ENCODE peak calls at places on chromosomes 6 and 20, in four cellular contexts. One of them, this sample, is unnamed.

GRCh38 chr6:128139519-128139918 is 238.7 kb upstream of the THEMIS start:
- DNase-seq in adrenal gland: peak; percentile 10
- DNase-seq in IMR-90: peak; percentile 63
- DNase-seq in GM12892: no peak
- DNase-seq in this sample: no peak

GRCh38 chr20:6673071-6673470 is 94.4 kb upstream of the BMP2 start:
- DNase-seq in adrenal gland: no peak
- DNase-seq in IMR-90: no peak
- DNase-seq in GM12892: no peak
- DNase-seq in this sample: no peak

GRCh38 chr6:150672792-150673191 is 73.1 kb downstream of the PLEKHG1 start:
- DNase-seq in adrenal gland: no peak
- DNase-seq in IMR-90: no peak
- DNase-seq in GM12892: no peak
- DNase-seq in this sample: no peak

GRCh38 chr6:41352396-41352795 is 17.0 kb downstream of the NCR2 start:
- DNase-seq in adrenal gland: no peak
- DNase-seq in IMR-90: no peak
- DNase-seq in GM12892: no peak
- DNase-seq in this sample: no peak

GRCh38 chr6:144931172-144932035 is 646.3 kb downstream of the UTRN start:
- DNase-seq in adrenal gland: peak; percentile 47
- DNase-seq in IMR-90: peak; percentile 36
- DNase-seq in GM12892: no peak
- DNase-seq in this sample: peak; percentile 16

GRCh38 chr6:147699637-147700036 is 191.1 kb downstream of the SAMD5 start:
- DNase-seq in adrenal gland: no peak
- DNase-seq in IMR-90: peak; percentile 91
- DNase-seq in GM12892: no peak
- DNase-seq in this sample: no peak

GRCh38 chr20:54475334-54476287 is at the start of gene DOK5:
- DNase-seq in adrenal gland: no peak
- DNase-seq in IMR-90: peak; percentile 12
- DNase-seq in GM12892: no peak
- DNase-seq in this sample: no peak

GRCh38 chr6:157047951-157048350 is 270.8 kb downstream of the ARID1B start:
- DNase-seq in adrenal gland: no peak
- DNase-seq in IMR-90: peak; percentile 33
- DNase-seq in GM12892: no peak
- DNase-seq in this sample: peak; percentile 44

GRCh38 chr6:20159781-20160540 is 52.3 kb downstream of the MBOAT1 start:
- DNase-seq in adrenal gland: no peak
- DNase-seq in IMR-90: peak; percentile 6
- DNase-seq in GM12892: no peak
- DNase-seq in this sample: no peak

GRCh38 chr6:72826744-72827438 is 205.0 kb downstream of the KCNQ5 start:
- DNase-seq in adrenal gland: no peak
- DNase-seq in IMR-90: peak; percentile 59
- DNase-seq in GM12892: no peak
- DNase-seq in this sample: no peak

GRCh38 chr20:3898639-3899038 is 9.5 kb downstream of the PANK2 start:
- DNase-seq in adrenal gland: no peak
- DNase-seq in IMR-90: no peak
- DNase-seq in GM12892: no peak
- DNase-seq in this sample: no peak

GRCh38 chr6:13026100-13026499 is 302.2 kb downstream of the TBC1D7 start:
- DNase-seq in adrenal gland: no peak
- DNase-seq in IMR-90: no peak
- DNase-seq in GM12892: no peak
- DNase-seq in this sample: no peak

GRCh38 chr20:22320245-22320915 is 264.0 kb downstream of the FOXA2 start:
- DNase-seq in adrenal gland: no peak
- DNase-seq in IMR-90: no peak
- DNase-seq in GM12892: no peak
- DNase-seq in this sample: no peak

GRCh38 chr6:17741507-17741906 is 34.8 kb upstream of the NUP153 start:
- DNase-seq in adrenal gland: no peak
- DNase-seq in IMR-90: no peak
- DNase-seq in GM12892: no peak
- DNase-seq in this sample: no peak

GRCh38 chr20:53195882-53196610 is 223.9 kb downstream of the TSHZ2 start:
- DNase-seq in adrenal gland: no peak
- DNase-seq in IMR-90: no peak
- DNase-seq in GM12892: no peak
- DNase-seq in this sample: no peak

GRCh38 chr20:48236485-48237055 is 451.3 kb upstream of the SULF2 start:
- DNase-seq in adrenal gland: no peak
- DNase-seq in IMR-90: no peak
- DNase-seq in GM12892: no peak
- DNase-seq in this sample: no peak

GRCh38 chr6:99522531-99522930 is 7.3 kb upstream of the USP45 start:
- DNase-seq in adrenal gland: peak; percentile 29
- DNase-seq in IMR-90: peak; percentile 71
- DNase-seq in GM12892: no peak
- DNase-seq in this sample: no peak

GRCh38 chr20:46151936-46152335 is 33.8 kb downstream of the CD40 start:
- DNase-seq in adrenal gland: no peak
- DNase-seq in IMR-90: no peak
- DNase-seq in GM12892: peak; percentile 58
- DNase-seq in this sample: peak; percentile 14

GRCh38 chr20:1184638-1185315 is at the start of gene TMEM74B:
- DNase-seq in adrenal gland: no peak
- DNase-seq in IMR-90: no peak
- DNase-seq in GM12892: no peak
- DNase-seq in this sample: peak; percentile 49

DNA sequence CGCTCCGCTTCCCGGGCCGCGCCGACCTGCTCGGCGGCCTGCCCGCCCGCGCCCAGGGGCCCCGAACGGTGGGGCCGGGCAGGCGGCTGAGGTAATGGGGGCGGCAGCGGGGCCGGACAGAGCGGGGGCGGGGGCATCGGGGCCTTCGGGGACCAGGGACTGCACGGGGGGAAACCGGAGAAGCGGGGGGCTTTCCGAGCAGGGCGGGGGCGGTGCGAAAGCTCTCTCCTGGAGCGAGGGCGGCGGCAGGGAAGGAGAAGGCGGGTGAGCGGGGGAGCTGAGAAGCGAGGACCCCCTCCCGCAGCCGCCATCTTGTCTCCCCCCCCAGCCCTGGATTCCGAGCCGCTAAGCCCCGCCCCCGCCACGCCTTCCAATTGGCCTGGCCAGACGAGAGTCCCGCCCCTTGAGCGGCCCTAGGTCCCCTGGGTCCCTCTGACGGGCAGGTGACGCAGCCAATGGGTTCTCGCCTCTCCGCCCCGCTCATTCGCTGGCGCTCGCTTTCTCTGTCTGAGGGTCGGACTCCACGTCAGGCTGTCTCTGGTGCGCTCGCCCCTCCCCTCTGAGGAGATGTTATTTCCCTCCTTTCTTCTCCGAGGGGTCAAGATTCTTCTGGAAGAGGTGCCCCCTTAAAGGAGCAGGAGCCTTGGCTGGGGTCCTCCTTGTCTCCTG is 470 bp downstream of the BRPF3 start:
- DNase-seq in adrenal gland: peak; percentile 100
- DNase-seq in IMR-90: peak; percentile 96
- DNase-seq in GM12892: peak; percentile 99
- DNase-seq in this sample: peak; percentile 100
- TF ChIP-seq POLR2A in adrenal gland: peak; percentile 59
- TF ChIP-seq POLR2A in IMR-90: peak; percentile 57
- TF ChIP-seq POLR2A in GM12892: peak; percentile 55
- TF ChIP-seq POLR2A in this sample: peak; percentile 60

GRCh38 chr6:43013020-43013842 is 515 bp downstream of the MEA1 start:
- DNase-seq in adrenal gland: no peak
- DNase-seq in IMR-90: peak; percentile 21
- DNase-seq in GM12892: no peak
- DNase-seq in this sample: peak; percentile 88

GRCh38 chr6:43016166-43016915 is 2.3 kb downstream of the KLHDC3 start:
- DNase-seq in adrenal gland: no peak
- DNase-seq in IMR-90: no peak
- DNase-seq in GM12892: no peak
- DNase-seq in this sample: peak; percentile 19

GRCh38 chr6:43013843-43014433 is at the start of the genes KLHDC3 and MEA1:
- DNase-seq in adrenal gland: peak; percentile 100
- DNase-seq in IMR-90: peak; percentile 100
- DNase-seq in GM12892: peak; percentile 96
- DNase-seq in this sample: peak; percentile 100

GRCh38 chr6:43012364-43012763 is 1.4 kb downstream of the MEA1 start:
- DNase-seq in adrenal gland: no peak
- DNase-seq in IMR-90: no peak
- DNase-seq in GM12892: no peak
- DNase-seq in this sample: no peak

GRCh38 chr6:43014434-43014909 is 423 bp downstream of the KLHDC3 start:
- DNase-seq in adrenal gland: no peak
- DNase-seq in IMR-90: peak; percentile 45
- DNase-seq in GM12892: no peak
- DNase-seq in this sample: peak; percentile 46
- TF ChIP-seq POLR2A in adrenal gland: no peak
- TF ChIP-seq POLR2A in IMR-90: no peak
- TF ChIP-seq POLR2A in GM12892: no peak
- TF ChIP-seq POLR2A in this sample: no peak

DNA sequence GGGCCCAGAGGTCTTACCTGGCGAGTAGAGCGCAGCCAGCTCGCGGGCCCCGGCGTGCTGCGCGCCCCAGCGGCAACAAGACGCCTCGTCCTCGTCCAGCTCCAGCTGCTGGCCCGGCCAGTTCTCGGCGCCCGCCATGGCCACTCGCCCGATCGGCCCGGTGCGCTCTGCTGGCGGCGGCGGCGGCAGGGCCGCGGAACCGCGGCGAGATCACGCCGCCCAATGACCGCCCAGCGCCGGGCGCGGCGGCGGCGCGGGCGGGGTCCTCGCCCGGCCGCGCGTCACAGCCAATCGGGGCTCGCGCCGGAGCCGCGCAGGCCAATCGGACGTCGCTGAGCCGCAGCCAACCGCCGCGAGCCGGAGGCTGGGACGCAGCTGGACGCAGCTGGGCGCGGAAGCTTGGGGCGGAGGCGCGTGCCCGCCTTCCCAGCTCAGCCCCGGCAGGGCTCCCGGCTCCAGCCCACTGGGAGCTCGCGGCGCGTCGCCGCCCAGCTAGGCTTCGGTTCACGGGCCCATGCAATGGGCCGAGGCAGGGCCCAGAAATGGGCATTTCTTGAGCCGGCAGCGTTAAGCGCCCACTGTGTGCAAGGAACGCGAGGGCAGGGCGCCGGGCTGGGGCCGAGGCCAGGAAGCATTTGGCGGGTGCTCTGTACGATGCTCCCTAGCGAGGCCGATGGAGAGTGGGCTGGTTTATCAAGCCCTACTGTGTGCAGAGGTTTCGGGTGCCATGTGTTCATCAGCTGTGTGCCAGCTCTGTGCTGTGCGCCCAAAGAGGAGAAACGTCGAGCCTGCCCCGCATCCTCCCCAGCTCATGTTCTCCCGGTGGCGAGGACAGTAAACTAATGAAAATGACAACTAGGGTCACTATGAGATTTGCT is at the start of gene PEDS1:
- DNase-seq in adrenal gland: peak; percentile 92
- DNase-seq in IMR-90: peak; percentile 90
- DNase-seq in GM12892: peak; percentile 99
- DNase-seq in this sample: peak; percentile 95
- TF ChIP-seq POLR2A in adrenal gland: peak; percentile 95
- TF ChIP-seq POLR2A in IMR-90: peak; percentile 93
- TF ChIP-seq POLR2A in GM12892: peak; percentile 88
- TF ChIP-seq POLR2A in this sample: peak; percentile 95

DNA sequence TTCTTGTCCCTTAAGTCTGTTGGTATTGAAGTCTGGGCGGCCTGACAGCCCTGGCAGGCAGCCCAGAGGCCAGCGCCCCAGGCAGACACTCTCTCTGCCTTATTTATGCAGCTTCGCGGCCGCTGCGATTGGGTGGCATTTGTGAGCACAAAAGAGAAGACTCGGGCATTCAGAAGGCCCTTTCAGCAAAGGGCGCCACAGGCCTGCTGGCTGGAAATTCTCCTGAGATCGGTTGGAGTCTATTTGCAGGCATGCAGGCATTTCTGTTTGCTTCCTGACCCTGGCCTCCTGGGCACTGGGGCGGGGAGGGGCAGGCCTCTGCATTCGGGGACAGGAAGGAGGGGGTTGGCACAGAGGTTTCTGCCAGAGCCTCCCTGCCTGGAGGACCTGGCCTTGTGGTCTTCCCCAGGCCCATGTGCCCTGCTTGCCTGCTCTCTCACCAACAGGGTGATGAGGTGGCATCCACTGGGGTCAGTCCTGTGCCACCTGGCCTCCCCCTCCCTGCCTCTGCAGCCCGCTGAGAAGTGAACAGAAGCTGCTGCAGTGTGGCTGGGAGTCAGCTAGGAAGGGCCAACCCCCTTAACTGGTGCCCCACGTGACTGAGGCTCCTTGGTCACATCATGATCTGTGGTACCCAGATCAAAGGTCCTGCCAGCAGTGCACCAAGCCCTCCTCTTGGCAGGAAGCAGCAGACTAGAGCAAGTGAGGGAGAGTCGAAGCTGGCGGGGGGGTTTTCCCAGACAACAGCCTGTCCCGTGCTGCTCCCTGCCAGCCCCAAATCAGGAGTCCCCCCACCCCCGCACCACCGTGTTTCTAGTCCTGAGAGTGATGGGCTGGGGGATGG is 16.6 kb upstream of the CCDC167 start:
- DNase-seq in adrenal gland: peak; percentile 82
- DNase-seq in IMR-90: no peak
- DNase-seq in GM12892: peak; percentile 68
- DNase-seq in this sample: no peak
- TF ChIP-seq POLR2A in adrenal gland: no peak
- TF ChIP-seq POLR2A in IMR-90: no peak
- TF ChIP-seq POLR2A in GM12892: no peak
- TF ChIP-seq POLR2A in this sample: no peak

This sample was measured in erythroblast.